ENCODE peak calls at places on chromosomes 4 and X, in five cellular contexts. X is hypothalamus; Z is HCT116; T is activated CD4-positive, alpha-beta memory T cell treated with anti-CD3 and anti-CD28 coated beads for 36 hours; H is naive thymus-derived CD8-positive, alpha-beta T cell. E is an unnamed sample.
A peak's percentile ranks its signal among the peaks of the same experiment; 100 is the strongest.

GRCh38 chrX:1554469-1555210 is 17.7 kb upstream of the P2RY8 start:
- DNase-seq in X (no peak), Z (no peak), T (peak; percentile 55), H (peak; percentile 66), E (peak; percentile 81)

GRCh38 chr4:16029329-16029728 is 54.5 kb downstream of the PROM1 start:
- DNase-seq in X (no peak), Z (no peak), T (no peak), H (no peak), E (no peak)

GRCh38 chr4:961651-962230 is 11.6 kb downstream of the DGKQ start:
- DNase-seq in X (no peak), Z (no peak), T (no peak), H (no peak), E (no peak)

GRCh38 chr4:168483786-168484185 is 3.5 kb upstream of the DDX60L start:
- DNase-seq in X (no peak), Z (no peak), T (no peak), H (no peak), E (no peak)

GRCh38 chr4:94032754-94033153 is 174.9 kb upstream of the SMARCAD1 start:
- DNase-seq in X (no peak), Z (no peak), T (no peak), H (no peak), E (no peak)

GRCh38 chr4:104486702-104487101 is 8.0 kb downstream of the CXXC4 start:
- DNase-seq in X (no peak), Z (no peak), T (no peak), H (no peak), E (no peak)

GRCh38 chr4:15500721-15501120 is 31.0 kb downstream of the CC2D2A start:
- DNase-seq in X (no peak), Z (no peak), T (no peak), H (no peak), E (no peak)

GRCh38 chr4:88054909-88055308 is 47.5 kb downstream of the PKD2 start:
- DNase-seq in X (no peak), Z (peak; percentile 23), T (peak; percentile 10), H (no peak), E (no peak)

GRCh38 chr4:68342139-68342538 is 7.8 kb downstream of the YTHDC1 start:
- DNase-seq in X (no peak), Z (no peak), T (no peak), H (no peak), E (no peak)

GRCh38 chr4:62399242-62399641 is 1199.1 kb downstream of the ADGRL3 start:
- DNase-seq in X (no peak), Z (no peak), T (no peak), H (no peak), E (no peak)

GRCh38 chr4:87069037-87069742 is 134.4 kb downstream of the AFF1 start:
- DNase-seq in X (no peak), Z (no peak), T (no peak), H (no peak), E (no peak)

GRCh38 chrX:11791090-11791489 is 33.1 kb downstream of the MSL3 start:
- DNase-seq in X (no peak), Z (no peak), T (peak; percentile 28), H (no peak), E (no peak)

GRCh38 chrX:46117234-46117633 is 428.0 kb downstream of the ZNF674 start:
- DNase-seq in X (no peak), Z (no peak), T (no peak), H (no peak), E (no peak)

GRCh38 chr4:89899854-89900253 is 5.2 kb downstream of the MMRN1 start:
- DNase-seq in X (no peak), Z (no peak), T (no peak), H (no peak), E (no peak)

GRCh38 chr4:150348079-150348478 is 233.9 kb upstream of the MAB21L2 start:
- DNase-seq in X (no peak), Z (peak; percentile 41), T (no peak), H (no peak), E (no peak)

GRCh38 chr4:123746981-123747380 is 350.4 kb downstream of the SPRY1 start:
- DNase-seq in X (no peak), Z (no peak), T (no peak), H (no peak), E (no peak)

GRCh38 chrX:134875679-134876078 is 115.1 kb upstream of the SMIM10 start:
- DNase-seq in X (no peak), Z (no peak), T (no peak), H (no peak), E (no peak)

GRCh38 chr4:73870778-73871177 is 1.6 kb downstream of the CXCL1 start:
- DNase-seq in X (no peak), Z (no peak), T (no peak), H (no peak), E (no peak)

GRCh38 chr4:133581971-133582619 is 433.0 kb downstream of the PCDH10 start:
- DNase-seq in X (no peak), Z (no peak), T (no peak), H (no peak), E (no peak)

GRCh38 chrX:48903290-48903689 is 5.6 kb downstream of the PQBP1 start:
- DNase-seq in X (no peak), Z (no peak), T (no peak), H (no peak), E (no peak)

GRCh38 chr4:14069871-14070270 is 442.3 kb upstream of the BOD1L1 start:
- DNase-seq in X (no peak), Z (no peak), T (no peak), H (no peak), E (no peak)

GRCh38 chr4:78293841-78294301 is 236.7 kb downstream of the FRAS1 start:
- DNase-seq in X (no peak), Z (no peak), T (no peak), H (no peak), E (no peak)

GRCh38 chr4:83282049-83282535 is 2.5 kb downstream of the COQ2 start:
- DNase-seq in X (no peak), Z (peak; percentile 58), T (peak; percentile 42), H (peak; percentile 74), E (peak; percentile 41)

GRCh38 chr4:127309360-127310095 is 323.2 kb upstream of the INTU start:
- DNase-seq in X (no peak), Z (peak; percentile 21), T (no peak), H (no peak), E (no peak)

GRCh38 chr4:128812360-128812958 is 3.0 kb downstream of the JADE1 start:
- DNase-seq in X (peak; percentile 48), Z (peak; percentile 19), T (peak; percentile 59), H (no peak), E (peak; percentile 73)

GRCh38 chr4:47930971-47931804 is 16.8 kb upstream of the NFXL1 start:
- DNase-seq in X (no peak), Z (no peak), T (no peak), H (no peak), E (no peak)

GRCh38 chrX:67555578-67556203 is 11.9 kb downstream of the AR start:
- DNase-seq in X (peak; percentile 7), Z (no peak), T (no peak), H (no peak), E (no peak)

GRCh38 chrX:115268421-115268820 is 21.1 kb upstream of the LUZP4 start:
- DNase-seq in X (no peak), Z (peak; percentile 13), T (no peak), H (no peak), E (no peak)

GRCh38 chrX:31213941-31214340 is 142.1 kb upstream of the FTHL17 start:
- DNase-seq in X (no peak), Z (no peak), T (peak; percentile 13), H (no peak), E (peak; percentile 15)

GRCh38 chrX:129359269-129359668 is 164.0 kb downstream of the SMARCA1 start:
- DNase-seq in X (no peak), Z (no peak), T (peak; percentile 8), H (no peak), E (no peak)